ENCODE peak calls at places on chromosomes 6 and 20, in eight cellular contexts. W, N, Y, F, V, H, R and M are unnamed samples.

GRCh38 chr6:44074383-44075136 is 52.7 kb downstream of the MRPL14 start:
- DNase-seq in V (peak), Y (peak), W (peak), F (peak), N (peak), R (peak), H (peak), M (peak)

GRCh38 chr6:87718662-87719433 is 16.8 kb upstream of the AKIRIN2 start:
- DNase-seq in N (no peak), V (peak), W (no peak), H (no peak), F (no peak), R (no peak), Y (no peak), M (no peak)

GRCh38 chr6:11918739-11919605 is 93.1 kb upstream of the HIVEP1 start:
- DNase-seq in F (no peak), N (no peak), V (peak), Y (no peak), H (peak), W (no peak), R (no peak), M (no peak)

GRCh38 chr6:35049885-35050284 is 91.3 kb downstream of the TCP11 start:
- DNase-seq in F (no peak), R (no peak), H (peak), W (no peak), N (no peak), V (peak), Y (peak), M (no peak)

GRCh38 chr20:1171461-1172093 is 13.2 kb downstream of the TMEM74B start:
- DNase-seq in R (no peak), N (no peak), V (peak), Y (no peak), F (peak), W (no peak), H (peak), M (no peak)

GRCh38 chr6:142323377-142323776 is 21.6 kb downstream of the ADGRG6 start:
- DNase-seq in R (no peak), F (no peak), N (no peak), Y (no peak), H (peak), V (no peak), W (no peak), M (no peak)

GRCh38 chr6:157060440-157060949 is 262.8 kb downstream of the TMEM242 start:
- DNase-seq in W (no peak), V (no peak), R (no peak), N (no peak), H (peak), F (no peak), Y (no peak), M (no peak)

GRCh38 chr6:87276624-87277023 is 45.8 kb upstream of the SMIM8 start:
- DNase-seq in Y (no peak), H (no peak), N (no peak), F (no peak), V (no peak), W (no peak), R (no peak), M (no peak)

GRCh38 chr6:168916576-168917207 is 337.0 kb downstream of the THBS2 start:
- DNase-seq in R (peak), W (peak), Y (no peak), H (peak), F (no peak), N (no peak), V (no peak), M (no peak)

GRCh38 chr6:81933648-81934047 is 181.2 kb upstream of the TENT5A start:
- DNase-seq in Y (no peak), H (peak), R (no peak), W (no peak), N (no peak), V (peak), F (no peak), M (no peak)

GRCh38 chr6:132279592-132280139 is 121.6 kb downstream of the MOXD1 start:
- DNase-seq in W (peak), H (peak), F (peak), Y (peak), R (peak), V (peak), N (peak), M (peak)

GRCh38 chr20:11776687-11777086 is 141.0 kb upstream of the BTBD3 start:
- DNase-seq in W (no peak), R (no peak), Y (no peak), H (no peak), N (no peak), F (no peak), V (peak), M (no peak)

GRCh38 chr20:57166568-57167291 is 99.7 kb downstream of the BMP7 start:
- DNase-seq in W (no peak), V (no peak), H (no peak), F (no peak), Y (no peak), R (no peak), N (no peak), M (no peak)

GRCh38 chr6:90403489-90404381 is 107.1 kb upstream of the BACH2 start:
- DNase-seq in Y (no peak), V (peak), F (peak), W (peak), N (no peak), R (no peak), H (peak), M (no peak)

GRCh38 chr6:70135219-70135769 is 167.6 kb downstream of the COL9A1 start:
- DNase-seq in W (no peak), Y (no peak), N (no peak), H (no peak), V (no peak), R (peak), F (peak), M (no peak)

GRCh38 chr6:7727951-7728854 is 2.3 kb downstream of the BMP6 start:
- DNase-seq in V (no peak), R (no peak), Y (peak), W (no peak), N (peak), F (peak), H (peak), M (peak)

DNA sequence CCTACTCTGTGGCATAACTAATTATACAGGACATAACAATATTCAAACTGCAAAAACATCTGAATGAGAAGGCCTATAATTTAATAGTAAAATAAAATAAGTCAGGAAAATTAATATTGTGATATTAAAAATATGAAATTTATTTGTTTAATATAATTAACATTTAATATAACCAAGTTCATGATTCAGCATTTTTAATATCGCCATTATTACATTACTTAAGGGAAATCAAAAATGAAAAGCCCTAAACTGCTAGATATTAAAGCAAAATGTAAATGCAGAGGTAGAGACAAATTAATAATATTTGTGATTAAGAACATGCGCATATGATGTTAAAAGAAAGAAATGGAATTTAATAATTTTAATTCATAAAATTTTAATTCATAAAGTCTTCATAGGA is 683.4 kb upstream of the EYS start:
- DNase-seq in H (no peak), F (no peak), Y (no peak), V (no peak), W (no peak), R (no peak), N (no peak), M (no peak)
- H3K27ac ChIP-seq in H (no peak), F (no peak), Y (no peak), V (no peak), W (no peak), R (no peak), N (no peak), M (no peak)

GRCh38 chr6:68776382-68776781 is 141.3 kb downstream of the ADGRB3 start:
- DNase-seq in W (no peak), H (no peak), R (no peak), N (no peak), Y (no peak), V (no peak), F (no peak), M (no peak)

GRCh38 chr6:68779366-68779765 is 144.3 kb downstream of the ADGRB3 start:
- DNase-seq in F (no peak), W (no peak), V (no peak), N (no peak), H (no peak), R (no peak), Y (no peak), M (no peak)

GRCh38 chr6:68774843-68775242 is 139.8 kb downstream of the ADGRB3 start:
- DNase-seq in H (no peak), W (no peak), V (no peak), Y (no peak), R (no peak), F (no peak), N (no peak), M (no peak)

GRCh38 chr6:68778356-68779020 is 143.4 kb downstream of the ADGRB3 start:
- DNase-seq in H (peak), R (no peak), F (peak), V (peak), W (no peak), Y (no peak), N (no peak), M (no peak)

GRCh38 chr6:68777956-68778355 is 142.9 kb downstream of the ADGRB3 start:
- DNase-seq in V (peak), W (no peak), R (no peak), N (no peak), F (no peak), H (peak), Y (no peak), M (no peak)
- H3K27ac ChIP-seq in V (no peak), W (no peak), R (no peak), N (no peak), F (no peak), H (no peak), Y (no peak), M (no peak)

GRCh38 chr6:126103993-126104392 is 117.7 kb downstream of the TRMT11 start:
- DNase-seq in W (no peak), H (no peak), N (no peak), F (no peak), Y (no peak), R (no peak), V (no peak), M (no peak)

GRCh38 chr6:126094411-126094810 is 108.1 kb downstream of the TRMT11 start:
- DNase-seq in Y (no peak), H (no peak), R (no peak), V (no peak), W (no peak), N (no peak), F (no peak), M (no peak)

GRCh38 chr6:126102358-126102757 is 116.0 kb downstream of the TRMT11 start:
- DNase-seq in H (no peak), V (no peak), F (no peak), Y (no peak), R (no peak), N (no peak), W (no peak), M (no peak)

GRCh38 chr6:126100386-126100785 is 114.0 kb downstream of the TRMT11 start:
- DNase-seq in H (no peak), R (no peak), V (no peak), N (no peak), F (no peak), W (no peak), Y (no peak), M (no peak)
- H3K27ac ChIP-seq in H (no peak), R (no peak), V (no peak), N (no peak), F (no peak), W (no peak), Y (no peak), M (no peak)

DNA sequence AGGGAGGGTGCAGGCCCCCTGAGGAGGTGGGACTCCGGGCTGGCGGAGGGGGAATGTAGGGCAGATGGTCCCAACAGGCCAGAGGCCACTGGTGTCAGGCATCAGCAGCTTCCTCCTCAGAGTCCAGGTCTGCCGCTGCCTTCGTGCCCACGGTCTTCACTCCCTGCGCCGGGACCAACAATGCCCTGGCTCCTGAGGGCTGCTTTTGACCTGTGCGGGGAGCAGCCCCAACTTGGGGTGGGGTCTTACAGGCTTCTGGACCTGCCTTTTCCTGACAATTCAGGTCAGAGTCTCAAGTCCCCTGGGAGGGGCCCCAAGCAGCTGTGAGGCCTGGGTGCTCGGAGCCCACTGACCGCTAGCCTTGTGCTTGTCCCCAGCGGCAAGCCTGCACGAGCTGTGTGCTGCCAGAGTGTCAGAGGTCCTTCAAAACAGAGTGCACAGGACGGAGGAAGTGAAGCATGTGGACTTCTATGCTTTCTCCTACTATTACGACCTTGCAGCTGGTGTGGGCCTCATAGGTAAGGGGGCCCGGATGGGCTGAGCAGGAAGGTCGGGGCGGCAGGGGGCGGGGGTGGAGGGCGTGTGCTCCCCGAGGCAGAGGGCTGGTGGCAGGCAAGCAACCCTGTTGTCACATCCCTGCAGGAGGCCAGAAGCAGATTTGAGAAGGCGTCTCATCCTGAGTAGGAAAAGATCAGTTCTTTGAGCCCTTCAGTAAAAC is 25.3 kb upstream of the PYGB start:
- DNase-seq in F (no peak), N (no peak), W (no peak), V (no peak), H (no peak), Y (peak), R (no peak), M (no peak)
- H3K27ac ChIP-seq in F (no peak), N (no peak), W (no peak), V (peak), H (peak), Y (peak), R (peak), M (no peak)

DNA sequence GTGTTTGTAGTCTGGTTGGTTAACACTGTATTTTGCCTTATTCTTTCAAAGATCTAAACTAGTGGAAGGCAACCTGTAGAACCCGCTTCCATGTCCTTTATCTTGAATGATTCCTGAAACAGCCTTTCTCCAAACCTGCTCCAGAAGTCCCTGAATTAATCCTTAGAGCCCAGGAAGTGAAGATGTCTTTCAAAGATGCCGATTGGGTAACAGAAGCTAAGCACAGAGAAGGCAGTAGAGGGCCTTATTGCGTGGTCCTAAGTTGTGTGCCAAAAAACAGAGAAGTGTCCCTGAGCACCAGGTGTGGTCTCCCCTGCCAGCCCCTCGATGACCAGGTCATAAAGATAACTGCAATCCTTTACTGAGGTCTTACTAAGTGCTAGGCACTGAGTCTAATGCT is 19.1 kb upstream of the ZSCAN16 start:
- DNase-seq in V (no peak), F (no peak), W (no peak), N (no peak), Y (no peak), H (peak), R (no peak), M (no peak)
- H3K27ac ChIP-seq in V (no peak), F (no peak), W (peak), N (peak), Y (peak), H (peak), R (peak), M (peak)

GRCh38 chr20:36096404-36096799 is 58.1 kb upstream of the EPB41L1 start:
- DNase-seq in V (no peak), W (no peak), F (no peak), H (peak), Y (no peak), N (no peak), R (no peak), M (no peak)
- H3K27ac ChIP-seq in V (no peak), W (no peak), F (no peak), H (no peak), Y (peak), N (peak), R (peak), M (no peak)

GRCh38 chr6:137520520-137520919 is 26.3 kb upstream of the OLIG3 start:
- DNase-seq in V (no peak), N (no peak), Y (no peak), F (no peak), W (no peak), R (no peak), H (no peak), M (no peak)
- H3K27ac ChIP-seq in V (no peak), N (no peak), Y (no peak), F (no peak), W (no peak), R (no peak), H (no peak), M (no peak)

GRCh38 chr20:13765868-13766416 is 18.8 kb downstream of the ESF1 start:
- DNase-seq in V (no peak), W (no peak), Y (no peak), R (no peak), H (no peak), N (no peak), F (no peak), M (no peak)

GRCh38 chr20:13770141-13770540 is 14.6 kb downstream of the ESF1 start:
- DNase-seq in V (no peak), W (no peak), Y (no peak), H (no peak), F (no peak), N (no peak), R (no peak), M (no peak)

DNA sequence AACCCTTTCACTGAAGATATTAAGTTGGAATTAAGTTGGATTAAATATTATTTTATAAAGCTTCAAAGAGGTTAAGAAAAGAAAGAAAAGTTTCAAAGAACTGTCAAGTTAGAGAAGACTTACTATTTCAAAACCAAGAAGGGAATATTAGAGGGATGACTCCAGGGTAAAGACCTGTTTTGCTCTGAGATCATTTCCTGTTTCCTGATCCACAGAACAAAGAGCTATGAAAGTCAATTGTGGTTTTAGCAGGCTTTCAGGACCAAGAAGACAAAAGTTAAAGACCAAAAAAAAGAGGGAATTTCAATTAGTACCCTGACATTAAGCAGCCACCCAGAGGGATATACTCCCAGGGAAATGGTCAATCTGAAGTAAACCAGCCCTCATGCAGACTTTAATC is 19.4 kb downstream of the ESF1 start:
- DNase-seq in Y (no peak), N (no peak), F (no peak), R (no peak), H (no peak), V (peak), W (no peak), M (no peak)
- H3K27ac ChIP-seq in Y (no peak), N (no peak), F (no peak), R (no peak), H (no peak), V (no peak), W (no peak), M (no peak)